ENCODE peak calls at places on chromosomes 5 and 9, in four cellular contexts. O is right atrium auricular region, I is left ventricle myocardium inferior, C is stomach. W is an unnamed sample.

GRCh38 chr5:145856285-145856818 is 16.5 kb downstream of the GRXCR2 start:
- DNase-seq in I (peak; percentile 30), O (peak; percentile 78), C (peak; percentile 30), W (peak; percentile 51)

GRCh38 chr5:174559141-174559540 is 165.2 kb upstream of the MSX2 start:
- DNase-seq in C (no peak), I (no peak), O (no peak), W (no peak)

GRCh38 chr5:132272341-132273210 is 15.1 kb downstream of the PDLIM4 start:
- DNase-seq in I (peak; percentile 52), C (peak; percentile 69), O (no peak), W (no peak)

GRCh38 chr9:114339130-114339908 is 9.7 kb downstream of the ORM2 start:
- DNase-seq in O (no peak), C (peak; percentile 40), I (peak; percentile 32), W (peak; percentile 37)

GRCh38 chr5:78553578-78553977 is 95.0 kb downstream of the LHFPL2 start:
- DNase-seq in I (no peak), O (no peak), C (no peak), W (no peak)

GRCh38 chr5:171624396-171624795 is 161.2 kb upstream of the SMIM23 start:
- DNase-seq in I (no peak), C (no peak), O (no peak), W (peak; percentile 56)

GRCh38 chr9:122374885-122375420 is 4.1 kb downstream of the PTGS1 start:
- DNase-seq in O (peak; percentile 84), C (peak; percentile 85), I (peak; percentile 81), W (peak; percentile 40)

GRCh38 chr5:55609413-55609812 is 74.6 kb upstream of the PLPP1 start:
- DNase-seq in I (no peak), O (no peak), C (no peak), W (no peak)

GRCh38 chr9:120680579-120680978 is 33.7 kb downstream of the MEGF9 start:
- DNase-seq in O (no peak), I (no peak), C (no peak), W (no peak)

GRCh38 chr9:2298217-2298616 is 283.1 kb downstream of the SMARCA2 start:
- DNase-seq in O (no peak), C (no peak), I (no peak), W (no peak)

GRCh38 chr5:73365301-73365853 is 83.2 kb downstream of the FOXD1 start:
- DNase-seq in O (no peak), C (no peak), I (no peak), W (peak; percentile 38)

GRCh38 chr5:169084775-169085566 is 216.0 kb downstream of the SLIT3 start:
- DNase-seq in I (no peak), O (no peak), C (no peak), W (no peak)

GRCh38 chr9:34500623-34501267 is 22.0 kb downstream of the ENHO start:
- DNase-seq in C (peak; percentile 69), I (peak; percentile 48), O (peak; percentile 62), W (peak; percentile 52)

GRCh38 chr9:103941104-103941503 is 153.0 kb upstream of the SMC2 start:
- DNase-seq in I (no peak), C (no peak), O (no peak), W (no peak)

GRCh38 chr9:78030553-78031270 is 899 bp downstream of the GNAQ start:
- DNase-seq in C (peak; percentile 55), O (no peak), I (peak; percentile 50), W (peak; percentile 67)

GRCh38 chr5:140043508-140043872 is 391 bp upstream of the NRG2 start:
- DNase-seq in I (peak; percentile 20), O (no peak), C (no peak), W (no peak)

GRCh38 chr5:102312586-102312985 is 16.5 kb upstream of the SLCO4C1 start:
- DNase-seq in O (no peak), I (no peak), C (no peak), W (no peak)

GRCh38 chr5:103505581-103506305 is 56.8 kb downstream of the NUDT12 start:
- DNase-seq in C (no peak), I (no peak), O (no peak), W (no peak)

GRCh38 chr5:137300411-137301240 is 198.5 kb downstream of the SPOCK1 start:
- DNase-seq in O (peak; percentile 58), C (no peak), I (no peak), W (no peak)

GRCh38 chr5:89428624-89429023 is 545.6 kb upstream of the MEF2C start:
- DNase-seq in O (no peak), C (no peak), I (no peak), W (no peak)

DNA sequence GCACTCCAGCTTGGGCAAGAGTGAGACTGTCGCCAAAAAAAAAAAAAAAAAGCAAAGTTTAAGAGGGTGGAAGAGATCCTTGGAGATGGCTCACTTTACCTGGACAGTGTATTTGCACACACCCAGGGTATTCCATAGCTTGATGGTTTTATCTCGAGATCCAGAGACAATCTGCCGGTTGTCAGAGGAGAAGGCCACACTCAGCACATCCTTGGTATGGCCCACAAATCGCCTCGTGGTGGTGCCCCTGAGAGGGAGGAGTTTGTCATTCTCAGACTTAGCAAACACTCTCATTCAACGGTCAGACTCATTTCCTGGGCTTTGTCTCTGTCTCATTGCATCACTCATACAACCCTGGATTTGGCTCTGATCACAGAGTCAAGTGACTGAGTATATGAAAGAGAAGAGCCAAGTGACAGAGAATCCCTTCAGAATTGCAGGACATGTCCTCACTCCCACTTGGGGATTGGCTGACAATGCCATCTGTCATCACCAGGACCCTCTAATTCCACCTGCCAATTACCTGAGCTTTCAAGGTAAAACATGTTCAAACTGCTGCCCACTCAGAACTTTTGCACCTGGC is 2.2 kb downstream of the RACK1 start:
- DNase-seq in C (no peak), O (no peak), I (no peak), W (no peak)
- H3K27ac ChIP-seq in C (peak overlapping the region; percentile 96), O (peak overlapping the region; percentile 94), I (peak overlapping the region; percentile 99), W (no peak overlapping the region)

DNA sequence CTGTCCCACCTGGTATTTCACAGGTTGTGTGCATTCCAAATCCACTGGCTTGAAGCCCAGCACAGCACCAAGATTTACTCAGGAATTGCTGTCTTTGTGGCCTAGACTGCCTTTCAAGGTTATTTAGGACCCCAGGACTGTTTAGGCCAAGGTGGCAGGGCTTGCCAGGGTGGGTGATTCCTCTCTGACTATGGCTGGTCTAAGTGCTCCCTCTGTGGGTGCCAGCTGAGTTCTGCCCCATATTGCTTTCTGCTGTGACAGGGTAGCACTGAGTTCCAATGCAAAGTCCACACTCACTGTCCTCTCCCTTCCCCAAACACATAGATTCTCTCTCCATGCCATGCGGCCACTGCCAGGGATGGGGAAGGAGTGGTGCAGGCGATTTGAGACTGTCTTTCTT is 318.2 kb downstream of the EFNA5 start:
- DNase-seq in C (no peak), I (no peak), O (no peak), W (no peak)
- TF ChIP-seq CTCF in C (no peak), I (no peak), O (no peak), W (no peak)

DNA sequence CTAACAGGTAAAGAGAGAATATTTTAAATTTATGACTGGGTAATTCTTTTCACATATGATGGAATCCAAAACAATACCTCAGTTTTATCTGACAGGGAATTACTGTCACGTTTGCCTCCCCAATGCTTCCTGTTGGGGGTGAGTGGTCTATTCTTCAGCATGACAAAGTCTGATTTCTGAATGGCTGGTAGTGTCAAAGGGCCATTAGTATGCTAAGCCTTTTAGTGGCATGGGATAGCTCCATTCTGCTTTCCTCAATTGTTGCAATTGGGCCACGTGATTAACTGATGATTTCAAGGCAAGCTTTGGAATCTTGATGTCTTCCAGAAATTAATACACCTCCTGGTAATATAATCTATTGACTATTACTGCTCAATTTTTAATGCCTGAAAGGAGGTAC is 14.7 kb upstream of the NDUFS4 start:
- DNase-seq in O (no peak), I (no peak), C (no peak), W (no peak)
- H3K27ac ChIP-seq in O (no peak overlapping the region), I (no peak overlapping the region), C (no peak overlapping the region), W (no peak overlapping the region)

DNA sequence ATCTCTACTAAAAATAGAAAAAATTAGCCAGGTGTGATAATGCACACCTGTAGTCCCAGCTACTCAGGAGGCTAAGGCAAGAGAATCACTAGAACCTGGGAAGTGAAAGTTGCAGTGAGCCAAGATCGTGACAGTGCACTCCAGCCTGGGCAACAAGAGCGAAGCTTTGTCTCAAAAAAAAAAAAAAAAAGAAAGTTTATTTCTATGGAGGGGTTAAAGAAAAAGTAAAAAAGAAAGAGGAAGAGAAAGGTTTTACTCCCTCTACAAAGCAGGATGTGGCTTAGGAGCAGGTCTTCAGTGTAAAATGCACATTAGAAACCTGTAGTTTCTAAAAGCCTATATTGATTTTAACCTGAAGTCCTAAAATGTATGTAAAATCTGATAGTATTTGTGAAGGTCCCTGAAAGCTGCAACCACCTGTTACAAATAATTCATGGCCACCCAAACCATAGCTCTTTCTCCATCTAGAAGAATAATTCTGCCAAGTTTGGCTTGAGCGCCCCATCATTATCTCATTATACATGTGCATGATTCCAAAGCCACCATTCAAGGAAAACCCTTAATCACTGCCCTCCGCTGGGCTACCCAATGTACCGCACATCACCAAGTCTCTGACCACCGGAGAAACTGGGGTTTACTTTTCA is 3.4 kb downstream of the FNBP1 start:
- DNase-seq in I (no peak), O (peak; percentile 49), C (no peak), W (no peak)
- TF ChIP-seq CTCF in I (no peak), O (no peak), C (no peak), W (no peak)

DNA sequence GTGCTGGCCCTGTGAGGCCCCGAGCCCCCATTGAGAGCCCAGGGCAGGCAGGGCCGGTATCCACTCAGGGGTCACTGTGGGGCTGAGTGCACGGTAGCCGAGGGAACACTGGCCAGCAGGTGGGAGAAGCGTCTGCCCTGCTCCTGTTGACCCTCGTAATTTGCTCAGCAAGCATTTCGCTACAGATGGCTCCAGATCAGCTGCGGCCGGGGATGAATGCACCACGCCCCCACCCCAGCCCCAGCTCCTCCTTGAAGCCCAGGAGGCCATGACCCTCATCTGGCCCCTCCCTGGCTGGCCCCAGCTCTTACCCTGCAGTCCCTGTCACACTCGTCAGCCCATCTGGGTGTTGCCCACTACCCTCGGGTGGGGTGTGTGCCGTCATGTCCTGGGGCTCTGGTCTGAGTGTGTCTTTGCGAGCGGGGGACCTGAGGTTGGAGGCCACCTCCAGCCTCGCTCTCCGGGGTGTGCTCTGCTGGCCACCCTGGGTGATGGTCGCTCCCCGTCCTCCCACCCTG is 6.1 kb upstream of the NRARP start:
- DNase-seq in O (no peak), I (no peak), C (no peak), W (no peak)
- H3K27ac ChIP-seq in O (no peak overlapping the region), I (no peak overlapping the region), C (no peak overlapping the region), W (no peak overlapping the region)

DNA sequence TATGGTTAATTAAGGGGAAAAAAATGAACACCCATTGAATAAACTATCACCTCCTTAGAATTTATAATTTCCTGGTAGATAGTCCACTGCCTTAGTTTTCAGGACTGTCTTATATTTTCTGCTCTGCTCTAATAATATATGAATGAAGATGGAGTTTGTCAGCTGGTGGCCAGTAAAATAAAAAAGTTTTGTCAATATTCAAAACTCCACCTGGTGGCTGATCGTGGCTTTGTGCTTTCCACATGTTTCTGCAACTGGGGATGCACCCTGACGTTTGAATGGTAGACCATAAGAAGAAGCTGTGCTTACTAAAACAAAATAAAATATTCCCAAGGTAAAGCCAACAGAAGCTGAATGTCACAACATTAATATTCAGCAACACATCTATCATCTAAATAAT is 286.6 kb upstream of the IZUMO3 start:
- DNase-seq in C (no peak), I (no peak), O (no peak), W (no peak)
- TF ChIP-seq CTCF in C (no peak), I (no peak), O (peak; percentile 20), W (no peak)

W was measured in thyroid gland.